ENCODE peak calls at places on chromosome X, in ten cellular contexts. T is lung; L is NCI-H345; W is GM13976; Z is lower leg skin; J is astrocyte of the cerebellum; B is left cardiac atrium; C is H9; I is activated CD4-positive, alpha-beta T cell treated with anti-CD3 and anti-CD28 coated beads, Interleukin-2, amount 50 U/mL, for 48 hours; X is renal cortical epithelial cell. Y is an unnamed sample.

GRCh38 chrX:54494970-54495813 is 842 bp downstream of the FGD1 start:
- DNase-seq in X (no peak), L (no peak), Z (no peak), T (no peak), I (no peak), B (peak), C (no peak), W (no peak), J (no peak), Y (peak)

GRCh38 chrX:20320461-20321159 is 53.9 kb upstream of the RPS6KA3 start:
- DNase-seq in C (no peak), B (peak), Z (no peak), W (peak), X (no peak), L (peak), J (no peak), T (no peak), I (peak), Y (no peak)

GRCh38 chrX:129318375-129318774 is 204.9 kb downstream of the SMARCA1 start:
- DNase-seq in L (no peak), X (peak), J (no peak), C (no peak), T (no peak), W (peak), Z (no peak), I (no peak), B (no peak), Y (peak)

GRCh38 chrX:56113785-56114436 is 118.2 kb upstream of the KLF8 start:
- DNase-seq in L (no peak), X (no peak), C (peak), J (no peak), B (no peak), W (no peak), T (no peak), Z (no peak), I (no peak), Y (no peak)

GRCh38 chrX:121008920-121009319 is 23.4 kb upstream of the CT47A1 start:
- DNase-seq in Z (no peak), I (no peak), T (no peak), L (no peak), W (no peak), B (no peak), J (no peak), X (peak), C (no peak), Y (no peak)

GRCh38 chrX:94662665-94663064 is 988.7 kb downstream of the FAM133A start:
- DNase-seq in T (no peak), C (no peak), B (no peak), L (no peak), Z (no peak), I (no peak), J (no peak), X (peak), W (no peak), Y (no peak)

GRCh38 chrX:20454117-20454516 is 187.4 kb upstream of the RPS6KA3 start:
- DNase-seq in X (peak), I (no peak), L (no peak), J (no peak), C (no peak), B (no peak), Z (no peak), T (no peak), W (no peak), Y (peak)

GRCh38 chrX:39961441-39961840 is 136.3 kb downstream of the BCOR start:
- DNase-seq in T (no peak), Z (no peak), C (no peak), L (no peak), X (no peak), J (no peak), I (no peak), B (no peak), W (no peak), Y (no peak)

GRCh38 chrX:2572740-2573139 is 72.0 kb upstream of the DHRSX start:
- DNase-seq in T (no peak), I (no peak), L (no peak), X (no peak), W (no peak), C (no peak), Z (peak), J (no peak), B (no peak), Y (peak)

GRCh38 chrX:123603516-123603915 is 129.3 kb downstream of the THOC2 start:
- DNase-seq in T (no peak), B (no peak), X (no peak), W (no peak), J (no peak), Z (no peak), L (no peak), I (no peak), C (no peak), Y (no peak)

GRCh38 chrX:5568934-5569333 is 659.7 kb downstream of the NLGN4X start:
- DNase-seq in T (no peak), L (no peak), W (no peak), J (no peak), B (no peak), C (no peak), I (no peak), Z (no peak), X (no peak), Y (no peak)

GRCh38 chrX:71236858-71237257 is 13.8 kb downstream of the GJB1 start:
- DNase-seq in C (no peak), Z (no peak), L (no peak), X (no peak), T (no peak), I (no peak), W (no peak), B (no peak), J (no peak), Y (no peak)

GRCh38 chrX:15472523-15472922 is 20.6 kb downstream of the PIR start:
- DNase-seq in W (no peak), L (no peak), I (no peak), B (no peak), J (no peak), C (no peak), Z (no peak), X (no peak), T (no peak), Y (no peak)

GRCh38 chrX:21153503-21153902 is 220.7 kb upstream of the CNKSR2 start:
- DNase-seq in X (peak), J (no peak), I (no peak), B (no peak), W (no peak), Z (no peak), T (no peak), L (no peak), C (no peak), Y (peak)

GRCh38 chrX:79524642-79525041 is 157.5 kb upstream of the ITM2A start:
- DNase-seq in T (no peak), W (no peak), B (no peak), J (no peak), X (peak), I (no peak), Z (no peak), L (no peak), C (no peak), Y (no peak)

GRCh38 chrX:77668391-77669237 is 117.4 kb downstream of the ATRX start:
- DNase-seq in W (no peak), B (no peak), Z (no peak), T (no peak), X (peak), C (no peak), J (peak), I (no peak), L (no peak), Y (peak)

GRCh38 chrX:103309860-103310591 is 764 bp downstream of the BEX2 start:
- DNase-seq in L (no peak), J (no peak), Z (no peak), B (no peak), X (no peak), W (no peak), C (no peak), I (no peak), T (no peak), Y (no peak)

GRCh38 chrX:103250977-103251376 is 4.0 kb downstream of the TCEAL8 start:
- DNase-seq in W (no peak), C (no peak), T (no peak), L (no peak), B (no peak), J (no peak), X (no peak), Z (no peak), I (no peak), Y (no peak)

GRCh38 chrX:30935985-30936384 is 46.9 kb upstream of the TAB3 start:
- DNase-seq in B (no peak), I (no peak), Z (no peak), J (no peak), L (no peak), T (no peak), C (peak), X (peak), W (no peak), Y (peak)